ENCODE peak calls at places on chromosomes 12 and 14, in eight cellular contexts. One of them, this sample, is unnamed.

GRCh38 chr14:95113476-95113875 is 43.9 kb downstream of the DICER1 start:
- DNase-seq in brain microvascular endothelial cell: no peak
- DNase-seq in AG04450: no peak
- DNase-seq in GM06990: no peak
- DNase-seq in CD8-positive, alpha-beta T cell: no peak
- DNase-seq in heart right ventricle: no peak
- DNase-seq in HCT116: no peak
- DNase-seq in endothelial cell of umbilical vein: no peak
- DNase-seq in this sample: no peak

GRCh38 chr12:130254476-130255276 is 83.0 kb upstream of the PIWIL1 start:
- DNase-seq in brain microvascular endothelial cell: no peak
- DNase-seq in AG04450: no peak
- DNase-seq in GM06990: no peak
- DNase-seq in CD8-positive, alpha-beta T cell: no peak
- DNase-seq in heart right ventricle: no peak
- DNase-seq in HCT116: no peak
- DNase-seq in endothelial cell of umbilical vein: no peak
- DNase-seq in this sample: no peak

GRCh38 chr14:56131865-56132830 is 13.9 kb downstream of the PELI2 start:
- DNase-seq in brain microvascular endothelial cell: no peak
- DNase-seq in AG04450: no peak
- DNase-seq in GM06990: no peak
- DNase-seq in CD8-positive, alpha-beta T cell: no peak
- DNase-seq in heart right ventricle: no peak
- DNase-seq in HCT116: no peak
- DNase-seq in endothelial cell of umbilical vein: no peak
- DNase-seq in this sample: no peak

GRCh38 chr12:48796976-48797375 is 8.1 kb upstream of the ADCY6 start:
- DNase-seq in brain microvascular endothelial cell: no peak
- DNase-seq in AG04450: no peak
- DNase-seq in GM06990: no peak
- DNase-seq in CD8-positive, alpha-beta T cell: no peak
- DNase-seq in heart right ventricle: no peak
- DNase-seq in HCT116: no peak
- DNase-seq in endothelial cell of umbilical vein: no peak
- DNase-seq in this sample: no peak

GRCh38 chr12:27984275-27984674 is 11.7 kb upstream of the PTHLH start:
- DNase-seq in brain microvascular endothelial cell: peak; percentile 97
- DNase-seq in AG04450: no peak
- DNase-seq in GM06990: no peak
- DNase-seq in CD8-positive, alpha-beta T cell: no peak
- DNase-seq in heart right ventricle: no peak
- DNase-seq in HCT116: no peak
- DNase-seq in endothelial cell of umbilical vein: peak; percentile 34
- DNase-seq in this sample: peak; percentile 66

GRCh38 chr12:104764225-104765073 is 193.6 kb downstream of the SLC41A2 start:
- DNase-seq in brain microvascular endothelial cell: no peak
- DNase-seq in AG04450: no peak
- DNase-seq in GM06990: peak; percentile 41
- DNase-seq in CD8-positive, alpha-beta T cell: no peak
- DNase-seq in heart right ventricle: no peak
- DNase-seq in HCT116: no peak
- DNase-seq in endothelial cell of umbilical vein: no peak
- DNase-seq in this sample: no peak

GRCh38 chr14:20419404-20419803 is 6.1 kb upstream of the TEP1 start:
- DNase-seq in brain microvascular endothelial cell: no peak
- DNase-seq in AG04450: no peak
- DNase-seq in GM06990: no peak
- DNase-seq in CD8-positive, alpha-beta T cell: no peak
- DNase-seq in heart right ventricle: no peak
- DNase-seq in HCT116: no peak
- DNase-seq in endothelial cell of umbilical vein: no peak
- DNase-seq in this sample: no peak

GRCh38 chr12:84874125-84874824 is 38.3 kb downstream of the SLC6A15 start:
- DNase-seq in brain microvascular endothelial cell: peak; percentile 16
- DNase-seq in AG04450: peak; percentile 13
- DNase-seq in GM06990: no peak
- DNase-seq in CD8-positive, alpha-beta T cell: no peak
- DNase-seq in heart right ventricle: no peak
- DNase-seq in HCT116: peak; percentile 55
- DNase-seq in endothelial cell of umbilical vein: peak; percentile 55
- DNase-seq in this sample: peak; percentile 81

GRCh38 chr12:57222286-57223190 is 5.9 kb downstream of the NXPH4 start:
- DNase-seq in brain microvascular endothelial cell: no peak
- DNase-seq in AG04450: no peak
- DNase-seq in GM06990: no peak
- DNase-seq in CD8-positive, alpha-beta T cell: no peak
- DNase-seq in heart right ventricle: no peak
- DNase-seq in HCT116: no peak
- DNase-seq in endothelial cell of umbilical vein: no peak
- DNase-seq in this sample: no peak

GRCh38 chr12:86521870-86522269 is 265.7 kb upstream of the MGAT4C start:
- DNase-seq in brain microvascular endothelial cell: no peak
- DNase-seq in AG04450: no peak
- DNase-seq in GM06990: no peak
- DNase-seq in CD8-positive, alpha-beta T cell: no peak
- DNase-seq in heart right ventricle: no peak
- DNase-seq in HCT116: no peak
- DNase-seq in endothelial cell of umbilical vein: no peak
- DNase-seq in this sample: no peak

GRCh38 chr14:50688875-50689274 is 20.8 kb upstream of the SAV1 start:
- DNase-seq in brain microvascular endothelial cell: no peak
- DNase-seq in AG04450: no peak
- DNase-seq in GM06990: no peak
- DNase-seq in CD8-positive, alpha-beta T cell: no peak
- DNase-seq in heart right ventricle: no peak
- DNase-seq in HCT116: no peak
- DNase-seq in endothelial cell of umbilical vein: no peak
- DNase-seq in this sample: no peak

DNA sequence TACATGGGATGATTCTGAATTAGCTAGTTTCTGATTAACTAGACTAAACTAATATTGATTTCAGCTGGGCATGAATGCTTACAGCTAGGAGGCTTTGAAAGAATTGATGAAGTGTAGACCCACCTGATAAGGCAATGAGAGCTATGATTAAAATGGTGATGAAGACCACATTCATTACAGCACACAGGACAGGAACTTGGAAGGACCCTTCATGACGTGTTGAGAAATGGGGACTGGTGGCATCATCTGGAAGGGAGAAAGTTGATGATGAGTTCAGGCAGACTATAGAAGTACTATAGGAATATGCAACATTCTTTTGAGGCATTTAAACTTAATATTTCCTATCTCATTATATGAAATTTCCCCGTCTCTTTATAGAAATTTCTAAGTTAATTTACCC is 4.5 kb downstream of the CD69 start:
- DNase-seq in brain microvascular endothelial cell: no peak
- DNase-seq in AG04450: no peak
- DNase-seq in GM06990: no peak
- DNase-seq in CD8-positive, alpha-beta T cell: no peak
- DNase-seq in heart right ventricle: no peak
- DNase-seq in HCT116: no peak
- DNase-seq in endothelial cell of umbilical vein: no peak
- DNase-seq in this sample: no peak
- H3K4me3 ChIP-seq in brain microvascular endothelial cell: no peak overlapping the region
- H3K4me3 ChIP-seq in AG04450: no peak overlapping the region
- H3K4me3 ChIP-seq in GM06990: no peak overlapping the region
- H3K4me3 ChIP-seq in CD8-positive, alpha-beta T cell: no peak overlapping the region
- H3K4me3 ChIP-seq in heart right ventricle: no peak overlapping the region
- H3K4me3 ChIP-seq in HCT116: no peak overlapping the region
- H3K4me3 ChIP-seq in endothelial cell of umbilical vein: no peak overlapping the region
- H3K4me3 ChIP-seq in this sample: no peak overlapping the region

DNA sequence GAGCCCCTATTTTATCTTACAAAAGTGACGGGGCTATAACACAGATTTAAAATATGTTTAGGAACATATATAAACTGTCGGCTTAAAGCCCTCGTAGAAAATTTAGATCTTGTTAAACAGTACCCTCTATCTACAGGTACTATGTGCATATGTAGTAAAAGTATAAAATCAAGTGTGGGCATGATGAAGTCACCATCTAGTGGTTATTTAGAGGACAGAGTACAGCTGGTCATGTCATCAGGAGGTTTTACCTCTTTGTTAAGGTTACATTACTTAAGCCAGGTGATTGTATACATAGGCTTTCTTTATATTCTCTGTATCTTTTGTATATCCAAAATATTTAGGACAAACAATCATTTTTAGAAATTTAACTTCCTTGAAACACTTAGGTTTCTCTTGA is 18.2 kb upstream of the TNS2 start:
- DNase-seq in brain microvascular endothelial cell: no peak
- DNase-seq in AG04450: no peak
- DNase-seq in GM06990: no peak
- DNase-seq in CD8-positive, alpha-beta T cell: no peak
- DNase-seq in heart right ventricle: no peak
- DNase-seq in HCT116: no peak
- DNase-seq in endothelial cell of umbilical vein: no peak
- DNase-seq in this sample: no peak
- TF ChIP-seq CTCF in brain microvascular endothelial cell: no peak
- TF ChIP-seq CTCF in AG04450: no peak
- TF ChIP-seq CTCF in GM06990: no peak
- TF ChIP-seq CTCF in CD8-positive, alpha-beta T cell: no peak
- TF ChIP-seq CTCF in heart right ventricle: no peak
- TF ChIP-seq CTCF in HCT116: peak; percentile 24
- TF ChIP-seq CTCF in endothelial cell of umbilical vein: no peak
- TF ChIP-seq CTCF in this sample: no peak

GRCh38 chr14:65482769-65483438 is 70.4 kb downstream of the FUT8 start:
- DNase-seq in brain microvascular endothelial cell: no peak
- DNase-seq in AG04450: no peak
- DNase-seq in GM06990: no peak
- DNase-seq in CD8-positive, alpha-beta T cell: no peak
- DNase-seq in heart right ventricle: no peak
- DNase-seq in HCT116: no peak
- DNase-seq in endothelial cell of umbilical vein: no peak
- DNase-seq in this sample: no peak
- H3K4me3 ChIP-seq in brain microvascular endothelial cell: no peak overlapping the region
- H3K4me3 ChIP-seq in AG04450: no peak overlapping the region
- H3K4me3 ChIP-seq in GM06990: peak overlapping the region; percentile 25
- H3K4me3 ChIP-seq in CD8-positive, alpha-beta T cell: no peak overlapping the region
- H3K4me3 ChIP-seq in heart right ventricle: no peak overlapping the region
- H3K4me3 ChIP-seq in HCT116: no peak overlapping the region
- H3K4me3 ChIP-seq in endothelial cell of umbilical vein: no peak overlapping the region
- H3K4me3 ChIP-seq in this sample: no peak overlapping the region

GRCh38 chr12:63753743-63754142 is 26.0 kb upstream of the RXYLT1 start:
- DNase-seq in brain microvascular endothelial cell: no peak
- DNase-seq in AG04450: no peak
- DNase-seq in GM06990: no peak
- DNase-seq in CD8-positive, alpha-beta T cell: no peak
- DNase-seq in heart right ventricle: no peak
- DNase-seq in HCT116: no peak
- DNase-seq in endothelial cell of umbilical vein: no peak
- DNase-seq in this sample: no peak
- TF ChIP-seq CTCF in brain microvascular endothelial cell: peak; percentile 65
- TF ChIP-seq CTCF in AG04450: peak; percentile 36
- TF ChIP-seq CTCF in GM06990: no peak
- TF ChIP-seq CTCF in CD8-positive, alpha-beta T cell: no peak
- TF ChIP-seq CTCF in heart right ventricle: no peak
- TF ChIP-seq CTCF in HCT116: peak; percentile 49
- TF ChIP-seq CTCF in endothelial cell of umbilical vein: no peak
- TF ChIP-seq CTCF in this sample: peak; percentile 26

GRCh38 chr12:131445184-131445974 is 265.5 kb upstream of the SFSWAP start:
- DNase-seq in brain microvascular endothelial cell: no peak
- DNase-seq in AG04450: no peak
- DNase-seq in GM06990: no peak
- DNase-seq in CD8-positive, alpha-beta T cell: peak; percentile 0
- DNase-seq in heart right ventricle: no peak
- DNase-seq in HCT116: no peak
- DNase-seq in endothelial cell of umbilical vein: no peak
- DNase-seq in this sample: no peak
- H3K4me3 ChIP-seq in brain microvascular endothelial cell: no peak overlapping the region
- H3K4me3 ChIP-seq in AG04450: no peak overlapping the region
- H3K4me3 ChIP-seq in GM06990: no peak overlapping the region
- H3K4me3 ChIP-seq in CD8-positive, alpha-beta T cell: no peak overlapping the region
- H3K4me3 ChIP-seq in heart right ventricle: no peak overlapping the region
- H3K4me3 ChIP-seq in HCT116: no peak overlapping the region
- H3K4me3 ChIP-seq in endothelial cell of umbilical vein: no peak overlapping the region
- H3K4me3 ChIP-seq in this sample: no peak overlapping the region

GRCh38 chr14:63632932-63633514 is 8.6 kb downstream of the WDR89 start:
- DNase-seq in brain microvascular endothelial cell: no peak
- DNase-seq in AG04450: no peak
- DNase-seq in GM06990: no peak
- DNase-seq in CD8-positive, alpha-beta T cell: no peak
- DNase-seq in heart right ventricle: no peak
- DNase-seq in HCT116: peak; percentile 7
- DNase-seq in endothelial cell of umbilical vein: peak; percentile 52
- DNase-seq in this sample: peak; percentile 48

GRCh38 chr14:63633801-63634200 is 7.9 kb downstream of the WDR89 start:
- DNase-seq in brain microvascular endothelial cell: no peak
- DNase-seq in AG04450: no peak
- DNase-seq in GM06990: no peak
- DNase-seq in CD8-positive, alpha-beta T cell: no peak
- DNase-seq in heart right ventricle: no peak
- DNase-seq in HCT116: no peak
- DNase-seq in endothelial cell of umbilical vein: peak; percentile 59
- DNase-seq in this sample: peak; percentile 24
- TF ChIP-seq CTCF in brain microvascular endothelial cell: no peak
- TF ChIP-seq CTCF in AG04450: peak; percentile 17
- TF ChIP-seq CTCF in GM06990: peak; percentile 12
- TF ChIP-seq CTCF in CD8-positive, alpha-beta T cell: no peak
- TF ChIP-seq CTCF in heart right ventricle: no peak
- TF ChIP-seq CTCF in HCT116: no peak
- TF ChIP-seq CTCF in endothelial cell of umbilical vein: peak; percentile 21
- TF ChIP-seq CTCF in this sample: peak; percentile 5

DNA sequence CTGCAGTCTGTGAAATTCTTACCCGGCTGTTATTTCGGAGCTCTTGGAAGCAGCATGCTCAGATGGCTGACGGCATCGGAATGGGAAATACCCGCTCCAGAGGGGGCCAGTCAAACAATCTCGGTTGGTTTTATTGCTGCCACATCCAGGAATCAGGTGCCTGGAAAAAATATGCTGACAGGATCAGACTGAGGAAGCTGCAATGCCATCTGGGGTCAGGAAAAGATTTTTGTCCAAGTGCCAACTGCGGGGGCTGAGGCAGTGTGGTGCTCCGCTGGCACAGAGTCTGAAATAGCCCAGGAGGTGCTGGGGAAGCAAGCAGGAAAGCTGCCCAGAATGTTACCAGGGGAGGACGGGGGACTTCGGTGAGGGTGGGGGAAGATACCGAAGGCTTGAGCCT is 28.0 kb upstream of the KCNA1 start:
- DNase-seq in brain microvascular endothelial cell: no peak
- DNase-seq in AG04450: no peak
- DNase-seq in GM06990: no peak
- DNase-seq in CD8-positive, alpha-beta T cell: no peak
- DNase-seq in heart right ventricle: peak; percentile 36
- DNase-seq in HCT116: no peak
- DNase-seq in endothelial cell of umbilical vein: no peak
- DNase-seq in this sample: no peak
- H3K4me3 ChIP-seq in brain microvascular endothelial cell: no peak overlapping the region
- H3K4me3 ChIP-seq in AG04450: no peak overlapping the region
- H3K4me3 ChIP-seq in GM06990: no peak overlapping the region
- H3K4me3 ChIP-seq in CD8-positive, alpha-beta T cell: no peak overlapping the region
- H3K4me3 ChIP-seq in heart right ventricle: no peak overlapping the region
- H3K4me3 ChIP-seq in HCT116: no peak overlapping the region
- H3K4me3 ChIP-seq in endothelial cell of umbilical vein: no peak overlapping the region
- H3K4me3 ChIP-seq in this sample: no peak overlapping the region